ENCODE peak calls at places on chromosomes 3 and 15, in five cellular contexts. One of them, this sample, is unnamed.

GRCh38 chr3:44058022-44058867 is 183.4 kb upstream of the TOPAZ1 start:
- DNase-seq in WERI-Rb-1: no peak
- DNase-seq in IMR-90: peak
- DNase-seq in fibroblast of lung: peak
- DNase-seq in sigmoid colon: no peak
- DNase-seq in this sample: peak

GRCh38 chr3:46660543-46661523 is 32.6 kb downstream of the ALS2CL start:
- DNase-seq in WERI-Rb-1: no peak
- DNase-seq in IMR-90: no peak
- DNase-seq in fibroblast of lung: no peak
- DNase-seq in sigmoid colon: peak
- DNase-seq in this sample: no peak

GRCh38 chr15:70870066-70870465 is 16.1 kb upstream of the LARP6 start:
- DNase-seq in WERI-Rb-1: no peak
- DNase-seq in IMR-90: peak
- DNase-seq in fibroblast of lung: peak
- DNase-seq in sigmoid colon: no peak
- DNase-seq in this sample: peak

GRCh38 chr3:141530133-141530768 is 43.4 kb downstream of the RASA2 start:
- DNase-seq in WERI-Rb-1: no peak
- DNase-seq in IMR-90: peak
- DNase-seq in fibroblast of lung: peak
- DNase-seq in sigmoid colon: no peak
- DNase-seq in this sample: peak

GRCh38 chr3:61464785-61465184 is 96.6 kb upstream of the PTPRG start:
- DNase-seq in WERI-Rb-1: no peak
- DNase-seq in IMR-90: no peak
- DNase-seq in fibroblast of lung: no peak
- DNase-seq in sigmoid colon: no peak
- DNase-seq in this sample: no peak

GRCh38 chr3:8482960-8483665 is 18.5 kb upstream of the LMCD1 start:
- DNase-seq in WERI-Rb-1: no peak
- DNase-seq in IMR-90: peak
- DNase-seq in fibroblast of lung: peak
- DNase-seq in sigmoid colon: peak
- DNase-seq in this sample: peak

GRCh38 chr3:129025691-129026435 is 24.8 kb downstream of the EFCC1 start:
- DNase-seq in WERI-Rb-1: peak
- DNase-seq in IMR-90: no peak
- DNase-seq in fibroblast of lung: no peak
- DNase-seq in sigmoid colon: peak
- DNase-seq in this sample: no peak

GRCh38 chr3:23712656-23713559 is 92.8 kb upstream of the UBE2E1 start:
- DNase-seq in WERI-Rb-1: peak
- DNase-seq in IMR-90: peak
- DNase-seq in fibroblast of lung: peak
- DNase-seq in sigmoid colon: peak
- DNase-seq in this sample: peak

GRCh38 chr3:88195951-88196434 is 46.2 kb downstream of the C3orf38 start:
- DNase-seq in WERI-Rb-1: no peak
- DNase-seq in IMR-90: peak
- DNase-seq in fibroblast of lung: peak
- DNase-seq in sigmoid colon: no peak
- DNase-seq in this sample: peak

GRCh38 chr3:9916346-9916733 is 558 bp upstream of the IL17RC start:
- DNase-seq in WERI-Rb-1: peak
- DNase-seq in IMR-90: peak
- DNase-seq in fibroblast of lung: peak
- DNase-seq in sigmoid colon: peak
- DNase-seq in this sample: peak

GRCh38 chr3:60333710-60334109 is 917.5 kb downstream of the FHIT start:
- DNase-seq in WERI-Rb-1: no peak
- DNase-seq in IMR-90: no peak
- DNase-seq in fibroblast of lung: no peak
- DNase-seq in sigmoid colon: no peak
- DNase-seq in this sample: no peak

GRCh38 chr15:38076806-38077205 is 142.4 kb downstream of the TMCO5A start:
- DNase-seq in WERI-Rb-1: no peak
- DNase-seq in IMR-90: no peak
- DNase-seq in fibroblast of lung: no peak
- DNase-seq in sigmoid colon: no peak
- DNase-seq in this sample: no peak

GRCh38 chr15:75452968-75453702 is 1.6 kb upstream of the SIN3A start:
- DNase-seq in WERI-Rb-1: peak
- DNase-seq in IMR-90: no peak
- DNase-seq in fibroblast of lung: peak
- DNase-seq in sigmoid colon: peak
- DNase-seq in this sample: peak

GRCh38 chr3:64824281-64824980 is 136.6 kb upstream of the ADAMTS9 start:
- DNase-seq in WERI-Rb-1: no peak
- DNase-seq in IMR-90: no peak
- DNase-seq in fibroblast of lung: peak
- DNase-seq in sigmoid colon: no peak
- DNase-seq in this sample: peak

GRCh38 chr3:46870651-46871050 is 6.9 kb upstream of the PTH1R start:
- DNase-seq in WERI-Rb-1: no peak
- DNase-seq in IMR-90: no peak
- DNase-seq in fibroblast of lung: no peak
- DNase-seq in sigmoid colon: no peak
- DNase-seq in this sample: no peak

GRCh38 chr3:52890735-52891134 is 6.6 kb downstream of the STIMATE start:
- DNase-seq in WERI-Rb-1: no peak
- DNase-seq in IMR-90: no peak
- DNase-seq in fibroblast of lung: no peak
- DNase-seq in sigmoid colon: no peak
- DNase-seq in this sample: no peak

GRCh38 chr15:38252481-38253311 is at the start of gene SPRED1:
- DNase-seq in WERI-Rb-1: peak
- DNase-seq in IMR-90: peak
- DNase-seq in fibroblast of lung: peak
- DNase-seq in sigmoid colon: peak
- DNase-seq in this sample: peak

GRCh38 chr15:90648137-90649070 is 68.7 kb upstream of the BLM start:
- DNase-seq in WERI-Rb-1: peak
- DNase-seq in IMR-90: peak
- DNase-seq in fibroblast of lung: peak
- DNase-seq in sigmoid colon: peak
- DNase-seq in this sample: peak

GRCh38 chr3:104396974-104397669 is 969.6 kb upstream of the ALCAM start:
- DNase-seq in WERI-Rb-1: no peak
- DNase-seq in IMR-90: peak
- DNase-seq in fibroblast of lung: peak
- DNase-seq in sigmoid colon: no peak
- DNase-seq in this sample: peak

GRCh38 chr3:105473521-105474223 is 107.0 kb downstream of the ALCAM start:
- DNase-seq in WERI-Rb-1: no peak
- DNase-seq in IMR-90: peak
- DNase-seq in fibroblast of lung: peak
- DNase-seq in sigmoid colon: no peak
- DNase-seq in this sample: peak

GRCh38 chr3:132784502-132785025 is 62.4 kb upstream of the NPHP3 start:
- DNase-seq in WERI-Rb-1: no peak
- DNase-seq in IMR-90: no peak
- DNase-seq in fibroblast of lung: peak
- DNase-seq in sigmoid colon: no peak
- DNase-seq in this sample: peak

GRCh38 chr15:42547926-42548257 is 701 bp downstream of the LRRC57 start:
- DNase-seq in WERI-Rb-1: no peak
- DNase-seq in IMR-90: peak
- DNase-seq in fibroblast of lung: no peak
- DNase-seq in sigmoid colon: no peak
- DNase-seq in this sample: peak

GRCh38 chr15:80099246-80099645 is 39.8 kb downstream of the ZFAND6 start:
- DNase-seq in WERI-Rb-1: no peak
- DNase-seq in IMR-90: no peak
- DNase-seq in fibroblast of lung: no peak
- DNase-seq in sigmoid colon: no peak
- DNase-seq in this sample: no peak

GRCh38 chr3:30567139-30567753 is 39.2 kb upstream of the TGFBR2 start:
- DNase-seq in WERI-Rb-1: no peak
- DNase-seq in IMR-90: no peak
- DNase-seq in fibroblast of lung: no peak
- DNase-seq in sigmoid colon: no peak
- DNase-seq in this sample: no peak

GRCh38 chr3:73719413-73719831 is 94.7 kb upstream of the PDZRN3 start:
- DNase-seq in WERI-Rb-1: no peak
- DNase-seq in IMR-90: peak
- DNase-seq in fibroblast of lung: peak
- DNase-seq in sigmoid colon: peak
- DNase-seq in this sample: peak

GRCh38 chr3:36840453-36840921 is 76.1 kb upstream of the DCLK3 start:
- DNase-seq in WERI-Rb-1: no peak
- DNase-seq in IMR-90: no peak
- DNase-seq in fibroblast of lung: no peak
- DNase-seq in sigmoid colon: no peak
- DNase-seq in this sample: peak

GRCh38 chr15:65085207-65085753 is 8.7 kb downstream of the KBTBD13 start:
- DNase-seq in WERI-Rb-1: no peak
- DNase-seq in IMR-90: no peak
- DNase-seq in fibroblast of lung: no peak
- DNase-seq in sigmoid colon: peak
- DNase-seq in this sample: no peak

GRCh38 chr15:65081758-65082157 is 5.2 kb downstream of the KBTBD13 start:
- DNase-seq in WERI-Rb-1: no peak
- DNase-seq in IMR-90: peak
- DNase-seq in fibroblast of lung: no peak
- DNase-seq in sigmoid colon: no peak
- DNase-seq in this sample: no peak

GRCh38 chr15:65084500-65085206 is 8.1 kb downstream of the KBTBD13 start:
- DNase-seq in WERI-Rb-1: no peak
- DNase-seq in IMR-90: no peak
- DNase-seq in fibroblast of lung: peak
- DNase-seq in sigmoid colon: peak
- DNase-seq in this sample: no peak

GRCh38 chr15:65082303-65082958 is 5.9 kb downstream of the KBTBD13 start:
- DNase-seq in WERI-Rb-1: peak
- DNase-seq in IMR-90: no peak
- DNase-seq in fibroblast of lung: no peak
- DNase-seq in sigmoid colon: no peak
- DNase-seq in this sample: no peak

GRCh38 chr15:65083262-65083701 is 6.7 kb downstream of the KBTBD13 start:
- DNase-seq in WERI-Rb-1: peak
- DNase-seq in IMR-90: peak
- DNase-seq in fibroblast of lung: peak
- DNase-seq in sigmoid colon: peak
- DNase-seq in this sample: peak
- H3K4me3 ChIP-seq in WERI-Rb-1: no peak
- H3K4me3 ChIP-seq in IMR-90: no peak
- H3K4me3 ChIP-seq in fibroblast of lung: no peak
- H3K4me3 ChIP-seq in sigmoid colon: no peak
- H3K4me3 ChIP-seq in this sample: no peak

DNA sequence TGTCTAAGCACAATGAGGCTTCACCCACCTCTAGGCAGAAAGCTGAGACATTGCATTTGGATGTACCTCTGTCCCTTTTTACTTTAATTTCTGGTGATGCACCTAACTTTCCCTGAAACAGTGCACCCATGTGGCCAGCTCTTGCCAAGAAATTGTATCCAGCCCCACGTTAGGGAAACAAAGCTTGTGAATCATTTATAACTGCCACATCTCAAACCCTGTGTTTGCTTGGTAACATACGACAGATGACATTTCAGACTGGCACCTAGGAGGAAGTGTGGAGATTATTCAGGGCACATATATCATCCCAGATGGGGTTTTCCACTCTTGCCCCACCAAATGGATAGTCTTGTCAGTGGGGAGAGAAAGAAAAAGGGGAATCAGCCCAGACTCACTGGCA is 2.1 kb downstream of the CYB561D2 start:
- DNase-seq in WERI-Rb-1: no peak
- DNase-seq in IMR-90: peak
- DNase-seq in fibroblast of lung: no peak
- DNase-seq in sigmoid colon: no peak
- DNase-seq in this sample: peak
- TF ChIP-seq CTCF in WERI-Rb-1: peak
- TF ChIP-seq CTCF in IMR-90: peak
- TF ChIP-seq CTCF in fibroblast of lung: no peak
- TF ChIP-seq CTCF in sigmoid colon: no peak
- TF ChIP-seq CTCF in this sample: peak

GRCh38 chr3:155872904-155873646 is 2.6 kb downstream of the GMPS start:
- DNase-seq in WERI-Rb-1: no peak
- DNase-seq in IMR-90: no peak
- DNase-seq in fibroblast of lung: no peak
- DNase-seq in sigmoid colon: no peak
- DNase-seq in this sample: no peak
- H3K4me3 ChIP-seq in WERI-Rb-1: no peak
- H3K4me3 ChIP-seq in IMR-90: no peak
- H3K4me3 ChIP-seq in fibroblast of lung: peak
- H3K4me3 ChIP-seq in sigmoid colon: no peak
- H3K4me3 ChIP-seq in this sample: peak

DNA sequence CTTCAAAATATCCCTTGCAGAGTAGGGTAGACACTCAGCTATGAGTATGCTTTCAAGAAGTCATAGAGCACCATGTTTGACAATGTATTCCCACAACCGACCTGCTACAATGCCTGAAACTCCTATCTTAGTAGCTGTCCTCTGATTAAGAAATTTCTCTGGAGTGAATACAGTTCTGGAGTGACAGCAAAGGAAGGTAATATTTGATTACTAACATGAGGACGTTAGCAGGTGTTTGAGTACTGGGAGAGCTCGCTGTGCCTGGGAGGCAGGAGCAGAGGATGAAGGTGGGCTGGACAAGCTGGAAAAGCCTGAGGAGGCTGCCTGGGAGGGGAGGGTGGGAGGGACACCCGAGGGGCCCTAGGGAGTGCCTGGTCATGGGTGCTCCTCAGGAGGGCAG is 42.9 kb downstream of the PARP15 start:
- DNase-seq in WERI-Rb-1: no peak
- DNase-seq in IMR-90: no peak
- DNase-seq in fibroblast of lung: no peak
- DNase-seq in sigmoid colon: no peak
- DNase-seq in this sample: no peak
- TF ChIP-seq CTCF in WERI-Rb-1: no peak
- TF ChIP-seq CTCF in IMR-90: no peak
- TF ChIP-seq CTCF in fibroblast of lung: no peak
- TF ChIP-seq CTCF in sigmoid colon: no peak
- TF ChIP-seq CTCF in this sample: no peak

This sample was measured in fibroblast of the aortic adventitia.